ENCODE peak calls at places on chromosomes 5 and 9, in five cellular contexts. N is HCT116, W is suprapubic skin, E is right lobe of liver, I is K562. U is an unnamed sample.

GRCh38 chr5:27450607-27451006 is 412.2 kb upstream of the CDH9 start:
- DNase-seq in W (no peak), N (no peak), E (no peak), I (no peak), U (no peak)

GRCh38 chr9:89483592-89484474 is 14.1 kb downstream of the SEMA4D start:
- DNase-seq in I (no peak), W (no peak), N (no peak), E (no peak), U (no peak)

GRCh38 chr9:36976371-36977030 is 57.6 kb downstream of the PAX5 start:
- DNase-seq in E (peak; percentile 17), W (no peak), I (no peak), N (no peak), U (peak; percentile 68)

GRCh38 chr9:109286571-109286977 is 34.3 kb downstream of the EPB41L4B start:
- DNase-seq in E (no peak), W (no peak), I (no peak), N (no peak), U (peak; percentile 89)

GRCh38 chr9:134624119-134624826 is 17.3 kb upstream of the COL5A1 start:
- DNase-seq in I (no peak), N (no peak), W (peak; percentile 72), E (peak; percentile 36), U (no peak)

GRCh38 chr5:176535101-176535654 is 2.0 kb downstream of the RNF44 start:
- DNase-seq in N (no peak), E (no peak), W (no peak), I (no peak), U (no peak)

GRCh38 chr9:85994191-85994590 is 53.2 kb downstream of the NAA35 start:
- DNase-seq in W (no peak), I (no peak), E (no peak), N (no peak), U (no peak)

GRCh38 chr9:30410273-30410672 is 1974.2 kb upstream of the ACO1 start:
- DNase-seq in I (no peak), N (no peak), E (no peak), W (no peak), U (no peak)

GRCh38 chr9:109319631-109320233 is 1.1 kb downstream of the EPB41L4B start:
- DNase-seq in E (peak; percentile 61), N (no peak), W (no peak), I (no peak), U (no peak)

GRCh38 chr9:107739601-107740082 is 250.1 kb upstream of the KLF4 start:
- DNase-seq in I (no peak), W (peak; percentile 87), E (no peak), N (no peak), U (no peak)

GRCh38 chr9:113503613-113504230 is 40.2 kb downstream of the RGS3 start:
- DNase-seq in W (no peak), E (peak; percentile 44), N (no peak), I (no peak), U (no peak)

GRCh38 chr9:4832786-4833579 is 40.2 kb downstream of the RCL1 start:
- DNase-seq in W (no peak), N (peak; percentile 94), E (no peak), I (peak; percentile 53), U (peak; percentile 58)

GRCh38 chr5:180302256-180302655 is 10.4 kb upstream of the MAPK9 start:
- DNase-seq in I (no peak), N (no peak), E (no peak), W (no peak), U (no peak)

GRCh38 chr5:10227396-10227795 is 22.3 kb downstream of the ATPSCKMT start:
- DNase-seq in E (no peak), I (no peak), W (no peak), N (no peak), U (no peak)

GRCh38 chr5:160605266-160605665 is 183.6 kb downstream of the PTTG1 start:
- DNase-seq in E (no peak), N (no peak), W (no peak), I (no peak), U (no peak)

GRCh38 chr5:59130441-59130840 is 547.6 kb downstream of the RAB3C start:
- DNase-seq in W (no peak), E (no peak), I (no peak), N (no peak), U (no peak)

GRCh38 chr5:125283372-125283771 is 536.9 kb upstream of the ZNF608 start:
- DNase-seq in E (no peak), W (no peak), N (no peak), I (no peak), U (no peak)

GRCh38 chr5:14946813-14947640 is 75.4 kb upstream of the ANKH start:
- DNase-seq in W (no peak), E (no peak), N (peak; percentile 37), I (peak; percentile 23), U (no peak)

GRCh38 chr5:113153512-113154097 is 177.0 kb downstream of the DCP2 start:
- DNase-seq in W (no peak), E (no peak), I (no peak), N (no peak), U (no peak)

GRCh38 chr5:122492675-122493074 is 180.6 kb downstream of the SNCAIP start:
- DNase-seq in E (no peak), W (no peak), N (peak; percentile 24), I (peak; percentile 7), U (no peak)

GRCh38 chr5:14090290-14090689 is 52.9 kb upstream of the TRIO start:
- DNase-seq in W (no peak), I (no peak), E (no peak), N (no peak), U (no peak)

GRCh38 chr5:1318659-1319251 is 23.9 kb upstream of the TERT start:
- DNase-seq in E (no peak), I (no peak), N (no peak), W (peak; percentile 72), U (no peak)

GRCh38 chr9:93183663-93184438 is at the start of gene WNK2:
- DNase-seq in W (no peak), I (peak; percentile 90), N (no peak), E (no peak), U (no peak)

GRCh38 chr5:164204338-164204946 is 699.0 kb downstream of the MAT2B start:
- DNase-seq in W (no peak), N (no peak), E (no peak), I (no peak), U (no peak)

GRCh38 chr9:114418053-114418452 is 30.3 kb upstream of the AKNA start:
- DNase-seq in E (no peak), W (no peak), N (no peak), I (no peak), U (no peak)

GRCh38 chr5:159094745-159095144 is 5.0 kb downstream of the EBF1 start:
- DNase-seq in W (peak; percentile 91), E (no peak), I (peak; percentile 78), N (peak; percentile 26), U (peak; percentile 46)

GRCh38 chr5:122730037-122730436 is 44.8 kb upstream of the SNX2 start:
- DNase-seq in W (no peak), N (no peak), E (no peak), I (no peak), U (no peak)

GRCh38 chr5:143213851-143214363 is 189.6 kb downstream of the NR3C1 start:
- DNase-seq in N (no peak), W (no peak), E (no peak), I (peak; percentile 71), U (no peak)

GRCh38 chr9:16103613-16104012 is 550.8 kb downstream of the CCDC171 start:
- DNase-seq in W (no peak), I (no peak), N (no peak), E (no peak), U (no peak)

GRCh38 chr9:94867842-94868312 is 141.4 kb downstream of the AOPEP start:
- DNase-seq in I (no peak), E (no peak), W (no peak), N (no peak), U (peak; percentile 79)
- TF ChIP-seq POLR2A in I (no peak), E (no peak), W (no peak), N (no peak), U (no peak)

DNA sequence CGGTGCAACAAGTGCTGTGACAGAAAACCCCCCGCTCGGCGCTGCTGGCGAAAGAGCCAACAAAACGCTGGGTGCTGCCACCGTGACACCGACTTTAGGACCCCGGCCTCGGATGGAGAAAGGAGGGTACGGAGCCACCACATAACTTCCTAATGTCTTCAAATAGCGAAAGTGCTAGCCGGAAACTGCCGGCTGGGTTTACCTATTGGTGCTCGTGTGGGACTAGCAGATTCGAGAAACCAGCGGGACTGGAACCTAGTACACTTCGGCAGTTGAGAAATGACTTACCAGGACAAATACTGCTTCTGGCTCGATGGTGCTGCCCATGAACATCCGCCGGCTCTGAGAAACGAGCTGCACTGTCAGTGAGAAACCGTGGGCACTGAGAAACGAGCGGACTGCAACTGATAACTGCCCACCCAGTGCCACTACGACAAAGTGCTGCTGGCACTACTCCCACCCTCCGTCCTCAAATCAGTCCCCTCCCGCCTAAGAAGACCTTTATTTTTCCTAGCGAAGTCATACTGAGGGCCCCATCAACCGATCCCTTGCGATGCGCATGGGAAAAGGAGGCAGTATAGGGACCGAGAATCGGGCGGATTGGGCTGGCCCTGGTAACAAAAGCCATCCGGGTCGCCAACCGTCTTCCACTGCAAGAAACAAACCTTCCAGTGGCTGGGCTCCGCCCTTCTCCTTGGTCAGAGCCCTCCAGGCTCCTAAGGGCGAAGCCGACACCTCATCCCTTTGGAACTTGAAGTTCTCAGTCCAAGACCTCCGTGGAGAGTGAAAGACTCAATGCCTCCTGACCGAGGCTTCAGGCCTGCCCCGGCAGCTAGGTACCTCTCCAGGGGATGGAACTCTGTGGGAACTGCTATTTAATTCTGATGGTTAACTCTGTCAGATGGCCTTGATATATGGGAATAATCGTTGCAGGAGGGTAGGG is 27.0 kb upstream of the ANXA2R start:
- DNase-seq in N (peak; percentile 85), W (peak; percentile 93), I (peak; percentile 70), E (peak; percentile 92), U (peak; percentile 71)
- TF ChIP-seq POLR2A in N (peak; percentile 32), W (peak; percentile 69), I (peak; percentile 78), E (peak; percentile 58), U (peak; percentile 41)

DNA sequence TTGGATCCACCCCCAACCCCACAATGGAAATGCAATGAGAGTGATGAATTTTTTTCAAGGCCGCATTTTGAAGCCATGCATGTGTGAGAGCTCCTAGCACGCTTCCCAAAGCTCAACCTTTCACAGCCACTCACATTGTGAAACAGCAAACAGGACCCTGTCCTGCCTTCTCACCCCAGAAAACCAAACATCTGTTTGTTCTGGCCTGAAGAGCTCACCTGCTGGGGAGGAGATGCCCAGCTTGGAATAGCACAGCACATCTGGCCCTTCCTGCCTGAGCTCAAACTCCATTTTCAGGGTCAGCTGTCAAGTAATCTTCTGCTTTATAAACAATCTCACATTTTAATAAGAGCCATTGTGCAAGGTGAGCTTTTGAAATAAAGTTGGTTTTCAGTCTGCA is 54.8 kb downstream of the SAXO1 start:
- DNase-seq in N (no peak), E (no peak), I (no peak), W (no peak), U (no peak)
- TF ChIP-seq POLR2A in N (no peak), E (no peak), I (no peak), W (no peak), U (no peak)

DNA sequence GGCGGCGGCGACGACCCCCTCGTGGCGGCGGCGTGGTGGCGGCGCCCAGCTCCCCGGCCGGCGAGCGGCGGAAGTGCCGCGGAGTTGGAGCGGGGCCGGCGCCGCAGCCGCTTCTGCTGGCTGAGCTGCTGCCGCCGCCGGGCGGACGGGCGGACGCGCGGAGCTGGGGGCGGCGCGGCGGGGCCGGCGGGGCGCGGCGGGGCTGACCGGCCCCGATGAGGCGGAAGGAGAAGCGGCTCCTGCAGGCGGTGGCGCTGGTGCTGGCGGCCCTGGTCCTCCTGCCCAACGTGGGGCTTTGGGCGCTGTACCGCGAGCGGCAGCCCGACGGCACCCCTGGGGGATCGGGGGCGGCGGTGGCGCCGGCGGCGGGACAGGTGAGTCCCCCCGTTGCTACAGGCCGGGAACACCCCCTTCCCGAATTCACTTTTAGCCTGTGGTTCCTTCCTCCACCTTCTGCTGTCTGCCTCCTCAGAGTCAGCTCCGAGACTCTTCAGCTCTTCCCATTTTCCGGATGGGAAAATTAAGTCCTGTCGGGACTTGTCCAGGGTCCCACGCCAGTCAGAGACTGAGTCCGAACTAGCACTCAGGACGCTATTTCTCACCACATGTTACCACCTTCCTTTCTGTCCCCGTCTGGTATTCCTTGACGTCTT is at the start of gene GALNT10:
- DNase-seq in E (peak; percentile 77), I (peak; percentile 87), W (no peak), N (peak; percentile 21), U (no peak)
- TF ChIP-seq POLR2A in E (peak; percentile 51), I (no peak), W (peak; percentile 49), N (peak; percentile 45), U (peak; percentile 84)

U was measured in H54.